ENCODE peak calls at places on chromosomes 3 and 15, in four cellular contexts. G, F, X and I are unnamed samples.

GRCh38 chr3:69113536-69113935 is 8.9 kb downstream of the LMOD3 start:
- DNase-seq in G (no peak), F (peak; percentile 14), X (peak; percentile 38), I (peak; percentile 68)

GRCh38 chr3:106945435-106945834 is 431.8 kb upstream of the CCDC54 start:
- DNase-seq in G (no peak), F (peak; percentile 4), X (peak; percentile 79), I (peak; percentile 46)

GRCh38 chr15:66963084-66963483 is 102.3 kb upstream of the SMAD3 start:
- DNase-seq in G (no peak), F (no peak), X (no peak), I (no peak)

GRCh38 chr3:120561251-120562045 is 34.7 kb upstream of the NDUFB4 start:
- DNase-seq in G (no peak), F (peak; percentile 65), X (peak; percentile 84), I (peak; percentile 77)

GRCh38 chr15:92797168-92798052 is 102.7 kb upstream of the CHD2 start:
- DNase-seq in G (no peak), F (peak; percentile 62), X (peak; percentile 82), I (peak; percentile 64)

GRCh38 chr3:133506215-133506901 is 67.1 kb upstream of the CDV3 start:
- DNase-seq in G (no peak), F (no peak), X (no peak), I (no peak)

GRCh38 chr15:57387011-57387410 is 10.7 kb downstream of the CGNL1 start:
- DNase-seq in G (no peak), F (no peak), X (no peak), I (no peak)

GRCh38 chr3:172106989-172107388 is 67.6 kb downstream of the FNDC3B start:
- DNase-seq in G (no peak), F (no peak), X (no peak), I (peak; percentile 69)

GRCh38 chr15:57158589-57158988 is 217.7 kb upstream of the CGNL1 start:
- DNase-seq in G (no peak), F (peak; percentile 9), X (peak; percentile 86), I (no peak)

GRCh38 chr3:111807826-111808225 is 51.2 kb upstream of the PHLDB2 start:
- DNase-seq in G (no peak), F (no peak), X (no peak), I (no peak)

GRCh38 chr15:40238927-40239591 is at the start of gene PAK6:
- DNase-seq in G (peak; percentile 60), F (peak; percentile 92), X (peak; percentile 90), I (no peak)

GRCh38 chr3:97232635-97233034 is 418.2 kb downstream of the EPHA6 start:
- DNase-seq in G (no peak), F (no peak), X (no peak), I (no peak)

GRCh38 chr15:75598361-75598760 is 19.2 kb upstream of the PTPN9 start:
- DNase-seq in G (no peak), F (no peak), X (no peak), I (no peak)

GRCh38 chr3:105375750-105376511 is 9.2 kb downstream of the ALCAM start:
- DNase-seq in G (no peak), F (no peak), X (no peak), I (no peak)

GRCh38 chr15:48144889-48145288 is 24.1 kb downstream of the SLC24A5 start:
- DNase-seq in G (no peak), F (no peak), X (no peak), I (peak; percentile 23)

GRCh38 chr3:27145719-27146118 is 223.5 kb downstream of the NEK10 start:
- DNase-seq in G (no peak), F (no peak), X (no peak), I (no peak)

GRCh38 chr15:99994849-99995248 is 261.6 kb upstream of the LYSMD4 start:
- DNase-seq in G (no peak), F (no peak), X (no peak), I (no peak)

GRCh38 chr3:30342319-30343060 is 263.9 kb upstream of the TGFBR2 start:
- DNase-seq in G (no peak), F (no peak), X (peak; percentile 95), I (peak; percentile 97)

GRCh38 chr15:100602822-100603393 is 519 bp downstream of the ASB7 start:
- DNase-seq in G (no peak), F (peak; percentile 10), X (peak; percentile 64), I (no peak)

GRCh38 chr3:100033814-100034490 is 80.3 kb downstream of the FILIP1L start:
- DNase-seq in G (no peak), F (no peak), X (peak; percentile 4), I (peak; percentile 92)

GRCh38 chr3:174355505-174355904 is 503.6 kb upstream of the NAALADL2 start:
- DNase-seq in G (no peak), F (no peak), X (peak; percentile 31), I (no peak)

GRCh38 chr3:14537590-14538450 is 2.3 kb downstream of the GRIP2 start:
- DNase-seq in G (no peak), F (peak; percentile 75), X (peak; percentile 19), I (no peak)

GRCh38 chr3:179432021-179432420 is 19.2 kb downstream of the GNB4 start:
- DNase-seq in G (no peak), F (no peak), X (no peak), I (no peak)

GRCh38 chr15:65067645-65068416 is at the start of gene RASL12:
- DNase-seq in G (no peak), F (peak; percentile 81), X (no peak), I (peak; percentile 34)

GRCh38 chr3:185983495-185984141 is 45.8 kb upstream of the TRA2B start:
- DNase-seq in G (peak; percentile 49), F (peak; percentile 83), X (peak; percentile 75), I (peak; percentile 72)

GRCh38 chr3:71893702-71894479 is 108.9 kb upstream of the PROK2 start:
- DNase-seq in G (no peak), F (no peak), X (no peak), I (no peak)

GRCh38 chr3:72164635-72164978 is 379.7 kb upstream of the PROK2 start:
- DNase-seq in G (no peak), F (no peak), X (no peak), I (no peak)

GRCh38 chr3:25257026-25257425 is 171.0 kb upstream of the RARB start:
- DNase-seq in G (no peak), F (no peak), X (no peak), I (peak; percentile 89)

GRCh38 chr3:106255870-106256248 is 387.0 kb upstream of the CBLB start:
- DNase-seq in G (no peak), F (no peak), X (no peak), I (no peak)

GRCh38 chr3:62119139-62119538 is 254.2 kb downstream of the FEZF2 start:
- DNase-seq in G (no peak), F (no peak), X (no peak), I (no peak)

GRCh38 chr3:140251678-140252077 is 316.7 kb downstream of the CLSTN2 start:
- DNase-seq in G (no peak), F (no peak), X (no peak), I (no peak)
- H3K4me2 ChIP-seq in G (no peak overlapping the region), F (no peak overlapping the region), X (no peak overlapping the region), I (no peak overlapping the region)

DNA sequence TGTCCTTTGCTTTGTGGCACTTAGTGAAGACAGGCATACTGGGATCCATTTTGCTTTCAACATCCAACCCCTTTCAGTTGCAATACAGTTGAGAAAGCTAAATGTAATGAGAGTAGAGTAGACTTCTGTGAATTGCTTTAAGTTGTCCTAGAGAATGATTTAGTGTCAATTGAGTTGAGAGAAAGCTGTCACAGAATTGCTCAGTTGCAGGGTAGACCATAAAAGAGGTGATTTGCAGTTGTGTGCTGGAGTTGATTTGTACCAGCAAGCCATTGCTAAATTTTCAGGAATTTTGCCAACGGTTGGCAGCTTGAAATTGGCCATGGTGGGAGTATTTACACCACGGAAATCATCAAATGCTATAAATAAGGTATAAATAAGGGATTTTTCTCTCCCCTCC is 2.2 kb downstream of the ABHD5 start:
- DNase-seq in G (no peak), F (no peak), X (no peak), I (no peak)
- H3K4me3 ChIP-seq in G (no peak overlapping the region), F (no peak overlapping the region), X (peak overlapping the region; percentile 5), I (peak overlapping the region; percentile 85)

GRCh38 chr15:84797212-84797611 is 19.9 kb upstream of the ALPK3 start:
- DNase-seq in G (no peak), F (no peak), X (peak; percentile 85), I (peak; percentile 79)
- H3K36me3 ChIP-seq in G (no peaks in the 10 kb centered on the region), F (peaks cover 59% of the 10 kb centered on the region), X (peaks cover 42% of the 10 kb centered on the region), I (peaks cover 23% of the 10 kb centered on the region)

DNA sequence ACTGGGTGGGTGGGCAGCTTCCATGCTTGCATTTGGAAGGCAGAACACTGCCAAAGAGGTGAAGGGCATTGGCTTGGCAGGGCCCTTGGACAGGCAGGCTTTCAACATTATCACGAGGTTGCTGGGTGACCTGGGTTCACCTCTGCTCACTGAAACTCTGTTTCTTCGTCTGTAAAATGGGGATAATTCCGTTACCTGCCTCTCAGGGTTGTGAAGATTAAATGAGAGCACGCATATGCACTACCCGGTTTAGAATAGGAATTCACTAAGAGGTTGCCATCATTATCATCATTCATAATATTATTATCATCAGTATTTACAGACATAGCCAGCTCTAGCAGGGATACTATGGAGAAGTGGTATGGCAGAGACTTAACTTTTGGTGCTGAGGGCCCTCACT is 134.2 kb downstream of the MEX3B start:
- DNase-seq in G (no peak), F (no peak), X (no peak), I (no peak)
- H3K4me2 ChIP-seq in G (no peak overlapping the region), F (no peak overlapping the region), X (no peak overlapping the region), I (no peak overlapping the region)

GRCh38 chr15:42157381-42157780 is 945 bp upstream of the PLA2G4F start:
- DNase-seq in G (no peak), F (no peak), X (no peak), I (no peak)

GRCh38 chr15:42153874-42154575 is 2.4 kb downstream of the PLA2G4F start:
- DNase-seq in G (no peak), F (no peak), X (no peak), I (no peak)

GRCh38 chr15:42156266-42156922 is at the start of gene PLA2G4F:
- DNase-seq in G (no peak), F (no peak), X (no peak), I (no peak)

GRCh38 chr15:42154576-42155355 is 1.7 kb downstream of the PLA2G4F start:
- DNase-seq in G (no peak), F (no peak), X (no peak), I (no peak)

GRCh38 chr15:42155546-42156265 is 730 bp downstream of the PLA2G4F start:
- DNase-seq in G (no peak), F (peak; percentile 58), X (no peak), I (no peak)
- H3K4me3 ChIP-seq in G (no peak overlapping the region), F (no peak overlapping the region), X (no peak overlapping the region), I (no peak overlapping the region)

DNA sequence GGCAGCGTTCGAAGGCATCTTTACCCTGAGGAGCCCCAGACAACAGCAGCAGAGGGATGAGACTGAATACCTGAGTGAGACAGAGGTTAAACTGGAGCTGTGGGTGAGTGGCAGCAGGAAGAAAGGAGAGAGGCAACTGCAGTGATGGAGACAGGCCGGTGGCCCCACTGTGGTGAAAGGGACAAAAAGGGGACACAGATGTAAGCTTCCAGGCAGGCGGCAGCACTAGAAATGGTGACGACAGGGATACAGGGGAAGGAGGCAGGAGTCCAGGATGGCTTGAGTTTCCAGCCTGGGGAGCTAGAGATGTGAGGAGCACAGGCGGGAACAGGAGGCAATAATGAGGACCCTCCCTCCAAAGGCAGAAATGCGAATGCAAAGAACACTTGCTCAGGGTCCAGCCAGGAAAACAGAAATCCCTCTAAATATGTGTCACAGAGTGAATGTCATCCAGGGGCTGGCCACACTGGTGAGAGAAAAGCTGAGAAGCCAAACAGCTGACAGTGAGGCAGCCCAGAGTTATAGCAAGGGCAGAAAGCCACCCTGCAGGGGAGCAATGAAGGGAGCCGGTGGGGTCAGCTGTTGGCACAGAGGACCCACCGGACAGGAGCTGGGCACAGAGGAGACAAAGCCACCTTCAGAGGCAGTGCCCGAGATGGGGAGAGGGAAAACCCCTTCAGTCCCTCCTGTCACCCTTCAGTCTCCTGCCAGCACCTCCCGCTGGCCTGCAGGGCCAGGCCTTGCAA is 70.1 kb downstream of the TBC1D2B start:
- DNase-seq in G (no peak), F (no peak), X (no peak), I (no peak)
- H3K36me3 ChIP-seq in G (no peaks in the 10 kb centered on the region), F (peaks cover 37% of the 10 kb centered on the region), X (peaks cover 19% of the 10 kb centered on the region), I (peaks cover 12% of the 10 kb centered on the region)